ENCODE peak calls at places on chromosomes 12 and 14, in five cellular contexts. O is HCT116, D is GM12878, F is H1, X is K562. A is an unnamed sample.

GRCh38 chr14:77268989-77269595 is 1.9 kb downstream of the NGB start:
- DNase-seq in X (no peak), O (no peak), D (no peak), F (no peak), A (peak; percentile 55)

GRCh38 chr12:110937104-110937641 is 16.8 kb upstream of the MYL2 start:
- DNase-seq in X (peak; percentile 77), D (no peak), F (peak; percentile 95), O (peak; percentile 57), A (peak; percentile 64)

GRCh38 chr12:89709994-89710872 is 1.6 kb upstream of the ATP2B1 start:
- DNase-seq in O (no peak), D (no peak), X (no peak), F (peak; percentile 83), A (peak; percentile 59)

GRCh38 chr14:104651876-104652260 is 37.5 kb upstream of the INF2 start:
- DNase-seq in F (no peak), D (no peak), X (no peak), O (no peak), A (no peak)

GRCh38 chr12:76714415-76714814 is 49.5 kb upstream of the ZDHHC17 start:
- DNase-seq in F (no peak), O (no peak), X (no peak), D (no peak), A (no peak)

GRCh38 chr12:78853231-78853630 is 11.3 kb upstream of the SYT1 start:
- DNase-seq in F (no peak), D (no peak), X (no peak), O (no peak), A (no peak)

GRCh38 chr12:43969882-43970281 is 134.0 kb downstream of the TMEM117 start:
- DNase-seq in F (no peak), X (no peak), O (peak; percentile 24), D (no peak), A (no peak)

GRCh38 chr14:68394113-68394718 is 398.7 kb downstream of the ZFP36L1 start:
- DNase-seq in D (no peak), O (no peak), F (no peak), X (no peak), A (no peak)

GRCh38 chr14:104393898-104394605 is 185.5 kb upstream of the C14orf180 start:
- DNase-seq in O (no peak), D (no peak), F (no peak), X (no peak), A (no peak)

GRCh38 chr14:52802597-52802996 is 11.2 kb upstream of the GNPNAT1 start:
- DNase-seq in F (no peak), D (no peak), X (no peak), O (no peak), A (no peak)

GRCh38 chr14:58607571-58608317 is 30.0 kb upstream of the DACT1 start:
- DNase-seq in X (no peak), F (no peak), D (no peak), O (no peak), A (no peak)

GRCh38 chr12:62758216-62758615 is 176.7 kb downstream of the PPM1H start:
- DNase-seq in O (no peak), F (no peak), X (no peak), D (no peak), A (no peak)

GRCh38 chr14:102717211-102717610 is 60.0 kb upstream of the TRAF3 start:
- DNase-seq in X (no peak), D (no peak), F (peak; percentile 23), O (no peak), A (no peak)

GRCh38 chr14:25887251-25887908 is 710.5 kb downstream of the NOVA1 start:
- DNase-seq in D (no peak), O (no peak), F (no peak), X (no peak), A (no peak)

GRCh38 chr14:80202888-80203562 is 8.3 kb downstream of the DIO2 start:
- DNase-seq in X (peak; percentile 7), D (no peak), O (no peak), F (peak; percentile 93), A (peak; percentile 37)

GRCh38 chr12:66196806-66197205 is 7.8 kb downstream of the IRAK3 start:
- DNase-seq in X (no peak), F (no peak), D (peak; percentile 54), O (no peak), A (no peak)

GRCh38 chr12:50776749-50777728 is 13.1 kb downstream of the ATF1 start:
- DNase-seq in D (no peak), X (no peak), O (no peak), F (no peak), A (no peak)

GRCh38 chr14:26773906-26774593 is 176.2 kb upstream of the NOVA1 start:
- DNase-seq in X (no peak), F (no peak), O (no peak), D (no peak), A (no peak)

GRCh38 chr12:6020930-6021329 is 75.9 kb upstream of the ANO2 start:
- DNase-seq in F (no peak), X (no peak), O (no peak), D (no peak), A (no peak)

GRCh38 chr14:69571879-69572633 is 2.6 kb downstream of the CCDC177 start:
- DNase-seq in O (no peak), X (peak; percentile 38), D (no peak), F (peak; percentile 69), A (no peak)

GRCh38 chr12:18861287-18861858 is 123.5 kb downstream of the CAPZA3 start:
- DNase-seq in D (no peak), F (no peak), X (no peak), O (peak; percentile 47), A (peak; percentile 50)

GRCh38 chr12:119024226-119024810 is 43.0 kb downstream of the SRRM4 start:
- DNase-seq in D (no peak), X (no peak), O (no peak), F (no peak), A (no peak)

GRCh38 chr14:53386359-53386758 is 233.2 kb upstream of the DDHD1 start:
- DNase-seq in O (no peak), X (no peak), F (no peak), D (no peak), A (no peak)

GRCh38 chr14:58865520-58866281 is 227.9 kb downstream of the DACT1 start:
- DNase-seq in O (no peak), X (no peak), D (no peak), F (no peak), A (no peak)

GRCh38 chr14:71317385-71318096 is 410.3 kb downstream of the PCNX1 start:
- DNase-seq in X (no peak), F (no peak), D (no peak), O (no peak), A (no peak)

GRCh38 chr12:101670007-101670671 is 27.3 kb upstream of the CHPT1 start:
- DNase-seq in X (peak; percentile 39), O (peak; percentile 62), F (no peak), D (no peak), A (peak; percentile 21)

GRCh38 chr14:50615056-50615455 is 53.0 kb downstream of the SAV1 start:
- DNase-seq in X (no peak), O (no peak), F (no peak), D (no peak), A (no peak)

GRCh38 chr14:53528114-53528513 is 375.0 kb upstream of the DDHD1 start:
- DNase-seq in D (no peak), O (no peak), F (no peak), X (no peak), A (peak; percentile 9)

GRCh38 chr14:58725226-58725625 is 87.5 kb downstream of the DACT1 start:
- DNase-seq in D (no peak), X (no peak), O (no peak), F (no peak), A (no peak)

GRCh38 chr14:102923920-102924486 is 1.5 kb downstream of the AMN start:
- DNase-seq in X (no peak), F (no peak), D (no peak), O (no peak), A (no peak)

GRCh38 chr12:124927325-124928094 is 13.1 kb upstream of the UBC start:
- DNase-seq in F (peak; percentile 99), D (peak; percentile 90), X (peak; percentile 78), O (peak; percentile 84), A (peak; percentile 68)

GRCh38 chr12:124920353-124920935 is 6.0 kb upstream of the UBC start:
- DNase-seq in X (no peak), D (no peak), O (no peak), F (no peak), A (no peak)

GRCh38 chr12:124921200-124922008 is 7.0 kb upstream of the UBC start:
- DNase-seq in O (no peak), F (peak; percentile 81), X (peak; percentile 27), D (peak; percentile 97), A (peak; percentile 80)

GRCh38 chr12:124925117-124925516 is 10.7 kb upstream of the UBC start:
- DNase-seq in O (no peak), X (no peak), F (no peak), D (no peak), A (no peak)

DNA sequence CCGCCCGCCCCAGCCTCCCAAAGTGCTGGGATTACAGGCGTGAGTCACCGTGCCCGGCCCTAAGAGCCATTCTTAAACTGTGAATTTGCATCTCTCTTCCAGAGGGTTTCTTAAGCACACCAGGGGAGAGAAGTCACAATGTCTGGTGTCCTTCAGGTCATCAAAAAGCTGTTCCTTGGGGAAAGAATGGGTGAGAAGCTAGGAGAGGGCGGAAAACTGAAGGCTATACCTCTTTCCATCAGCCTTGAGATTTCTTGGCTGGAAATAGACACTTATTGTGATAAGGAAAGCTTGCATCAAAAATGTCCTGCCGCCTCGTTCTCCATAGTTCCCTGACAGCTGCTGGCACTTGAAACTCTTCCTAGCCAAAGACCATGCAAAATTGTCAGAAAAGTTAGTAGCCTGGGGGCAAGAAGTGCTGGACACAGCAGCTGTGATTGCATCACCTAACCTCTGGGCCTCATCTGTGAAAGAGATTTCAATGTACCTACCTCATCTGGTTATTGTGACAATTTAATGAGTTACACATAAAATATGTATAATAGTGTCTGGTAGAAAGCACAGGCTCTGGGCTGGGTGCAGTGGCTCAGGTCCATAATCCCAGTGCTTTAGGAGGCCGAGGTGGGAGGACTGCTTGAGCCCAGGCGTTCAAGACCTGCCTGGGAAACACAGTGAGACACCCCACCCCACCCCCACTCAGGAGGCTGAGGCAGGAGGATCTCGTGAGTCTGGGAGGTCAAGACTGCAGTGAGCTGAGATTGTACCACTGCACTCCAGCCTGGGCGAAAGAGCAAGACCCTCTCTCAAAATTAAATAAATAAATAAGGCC is 9.7 kb upstream of the UBC start:
- DNase-seq in D (no peak), O (no peak), X (no peak), F (no peak), A (no peak)
- TF ChIP-seq JUND in D (no peak), O (no peak), X (peak; percentile 52), F (no peak), A (no peak)

GRCh38 chr12:49043856-49044258 is 16.7 kb downstream of the KMT2D start:
- DNase-seq in O (no peak), F (peak; percentile 96), D (no peak), X (peak; percentile 75), A (peak; percentile 79)
- TF ChIP-seq JUND in O (no peak), F (no peak), D (no peak), X (no peak), A (no peak)

GRCh38 chr14:75877292-75877691 is 104.5 kb downstream of the TGFB3 start:
- DNase-seq in F (no peak), D (no peak), O (no peak), X (no peak), A (no peak)
- TF ChIP-seq JUND in F (no peak), D (no peak), O (no peak), X (no peak), A (no peak)

DNA sequence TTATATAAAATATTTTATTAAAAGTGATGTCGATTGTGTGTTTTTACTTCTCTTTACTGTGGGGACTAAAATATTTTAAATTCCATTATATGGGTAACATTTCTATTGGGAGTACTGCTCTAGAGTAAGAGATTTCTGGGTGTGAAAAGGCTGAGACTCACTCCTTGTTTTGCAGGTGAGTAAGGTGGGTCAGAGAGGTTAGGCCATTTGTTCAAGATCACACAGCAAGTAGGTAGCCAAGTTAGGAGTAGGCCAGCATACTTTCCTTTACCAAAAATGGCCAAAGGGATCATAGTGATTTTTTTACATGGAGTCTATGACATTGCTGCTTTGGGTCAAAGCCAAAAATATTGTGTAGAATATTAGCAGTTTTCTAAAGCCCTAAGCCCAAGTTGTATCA is 138.0 kb downstream of the ETV6 start:
- DNase-seq in X (no peak), D (no peak), O (no peak), F (no peak), A (no peak)
- TF ChIP-seq JUND in X (no peak), D (no peak), O (no peak), F (no peak), A (no peak)